ENCODE peak calls at places on chromosomes 11 and 22, in four cellular contexts. One of them, this sample, is unnamed.

GRCh38 chr11:24932110-24933000 is 435.5 kb downstream of the LUZP2 start:
- DNase-seq in chondrocyte: no peak
- DNase-seq in left colon: peak; percentile 52
- DNase-seq in dorsolateral prefrontal cortex: no peak
- DNase-seq in this sample: no peak

GRCh38 chr11:122869622-122870021 is 12.9 kb upstream of the JHY start:
- DNase-seq in chondrocyte: no peak
- DNase-seq in left colon: no peak
- DNase-seq in dorsolateral prefrontal cortex: no peak
- DNase-seq in this sample: no peak

GRCh38 chr11:2531277-2531986 is 86.6 kb downstream of the KCNQ1 start:
- DNase-seq in chondrocyte: peak; percentile 81
- DNase-seq in left colon: peak; percentile 85
- DNase-seq in dorsolateral prefrontal cortex: peak; percentile 62
- DNase-seq in this sample: peak; percentile 70

GRCh38 chr11:19432370-19433163 is 191.8 kb upstream of the E2F8 start:
- DNase-seq in chondrocyte: no peak
- DNase-seq in left colon: no peak
- DNase-seq in dorsolateral prefrontal cortex: no peak
- DNase-seq in this sample: no peak

GRCh38 chr11:73429121-73429740 is 53.0 kb downstream of the RELT start:
- DNase-seq in chondrocyte: no peak
- DNase-seq in left colon: no peak
- DNase-seq in dorsolateral prefrontal cortex: no peak
- DNase-seq in this sample: no peak

GRCh38 chr11:133934096-133934495 is 22.7 kb downstream of the IGSF9B start:
- DNase-seq in chondrocyte: no peak
- DNase-seq in left colon: no peak
- DNase-seq in dorsolateral prefrontal cortex: no peak
- DNase-seq in this sample: no peak

GRCh38 chr22:38941488-38941987 is 15.9 kb upstream of the APOBEC3A start:
- DNase-seq in chondrocyte: no peak
- DNase-seq in left colon: no peak
- DNase-seq in dorsolateral prefrontal cortex: no peak
- DNase-seq in this sample: no peak

GRCh38 chr11:12092714-12093113 is 17.7 kb upstream of the MICAL2 start:
- DNase-seq in chondrocyte: no peak
- DNase-seq in left colon: no peak
- DNase-seq in dorsolateral prefrontal cortex: no peak
- DNase-seq in this sample: no peak

GRCh38 chr22:50305658-50306566 is 1.5 kb downstream of the PLXNB2 start:
- DNase-seq in chondrocyte: no peak
- DNase-seq in left colon: peak; percentile 86
- DNase-seq in dorsolateral prefrontal cortex: no peak
- DNase-seq in this sample: peak; percentile 92

GRCh38 chr11:64842851-64843841 is 1.3 kb downstream of the CDC42BPG start:
- DNase-seq in chondrocyte: peak; percentile 85
- DNase-seq in left colon: peak; percentile 84
- DNase-seq in dorsolateral prefrontal cortex: no peak
- DNase-seq in this sample: peak; percentile 64

GRCh38 chr11:11608783-11609232 is 13.0 kb downstream of the GALNT18 start:
- DNase-seq in chondrocyte: no peak
- DNase-seq in left colon: no peak
- DNase-seq in dorsolateral prefrontal cortex: no peak
- DNase-seq in this sample: no peak

GRCh38 chr11:96337541-96338530 is 5.2 kb downstream of the MAML2 start:
- DNase-seq in chondrocyte: no peak
- DNase-seq in left colon: peak; percentile 34
- DNase-seq in dorsolateral prefrontal cortex: no peak
- DNase-seq in this sample: peak; percentile 56

GRCh38 chr11:99370557-99371200 is 349.9 kb downstream of the CNTN5 start:
- DNase-seq in chondrocyte: no peak
- DNase-seq in left colon: no peak
- DNase-seq in dorsolateral prefrontal cortex: no peak
- DNase-seq in this sample: peak; percentile 75

GRCh38 chr11:57387284-57388030 is 3.0 kb downstream of the PRG2 start:
- DNase-seq in chondrocyte: no peak
- DNase-seq in left colon: no peak
- DNase-seq in dorsolateral prefrontal cortex: no peak
- DNase-seq in this sample: no peak

GRCh38 chr11:70028147-70028855 is 49.8 kb upstream of the ANO1 start:
- DNase-seq in chondrocyte: no peak
- DNase-seq in left colon: no peak
- DNase-seq in dorsolateral prefrontal cortex: no peak
- DNase-seq in this sample: no peak

GRCh38 chr22:25054943-25055511 is 102.5 kb downstream of the KIAA1671 start:
- DNase-seq in chondrocyte: no peak
- DNase-seq in left colon: no peak
- DNase-seq in dorsolateral prefrontal cortex: no peak
- DNase-seq in this sample: peak; percentile 77

GRCh38 chr11:68016904-68017817 is 7.0 kb downstream of the ALDH3B1 start:
- DNase-seq in chondrocyte: peak; percentile 88
- DNase-seq in left colon: no peak
- DNase-seq in dorsolateral prefrontal cortex: no peak
- DNase-seq in this sample: no peak

GRCh38 chr11:7573558-7574296 is 59.9 kb downstream of the PPFIBP2 start:
- DNase-seq in chondrocyte: no peak
- DNase-seq in left colon: peak; percentile 72
- DNase-seq in dorsolateral prefrontal cortex: no peak
- DNase-seq in this sample: no peak

GRCh38 chr11:71420455-71421241 is 27.5 kb downstream of the DHCR7 start:
- DNase-seq in chondrocyte: no peak
- DNase-seq in left colon: peak; percentile 64
- DNase-seq in dorsolateral prefrontal cortex: no peak
- DNase-seq in this sample: no peak

GRCh38 chr11:27319065-27319464 is 44.0 kb downstream of the CCDC34 start:
- DNase-seq in chondrocyte: no peak
- DNase-seq in left colon: no peak
- DNase-seq in dorsolateral prefrontal cortex: no peak
- DNase-seq in this sample: no peak

GRCh38 chr11:94568200-94568599 is 1.0 kb downstream of the PIWIL4 start:
- DNase-seq in chondrocyte: no peak
- DNase-seq in left colon: no peak
- DNase-seq in dorsolateral prefrontal cortex: no peak
- DNase-seq in this sample: no peak